ENCODE peak calls at places on chromosome 14, in ten cellular contexts. I, B, D, W, F, U, H, J, T and C are unnamed samples. For H3K4me1, the result is how much of the 10 kb centered on the place peaks cover.

GRCh38 chr14:42224053-42224888 is 617.6 kb downstream of the LRFN5 start:
- DNase-seq in I (peak), B (peak), D (no peak), W (no peak), F (peak), U (peak), H (peak), J (peak), T (peak), C (peak)

GRCh38 chr14:24310387-24310665 is 386 bp downstream of the LTB4R2 start:
- DNase-seq in I (no peak), B (no peak), D (no peak), W (no peak), F (no peak), U (no peak), H (no peak), J (no peak), T (no peak), C (no peak)

GRCh38 chr14:69013943-69014782 is 35.1 kb upstream of the ACTN1 start:
- DNase-seq in I (peak), B (peak), D (no peak), W (no peak), F (peak), U (no peak), H (no peak), J (peak), T (peak), C (peak)

GRCh38 chr14:89489796-89490506 is 72.9 kb upstream of the FOXN3 start:
- DNase-seq in I (no peak), B (peak), D (no peak), W (no peak), F (no peak), U (no peak), H (no peak), J (peak), T (no peak), C (no peak)

GRCh38 chr14:29927596-29928341 is at the start of gene PRKD1:
- DNase-seq in I (peak), B (peak), D (no peak), W (peak), F (peak), U (peak), H (no peak), J (peak), T (peak), C (peak)

GRCh38 chr14:66087231-66087630 is 398.9 kb upstream of the CCDC196 start:
- DNase-seq in I (no peak), B (no peak), D (no peak), W (no peak), F (no peak), U (no peak), H (no peak), J (peak), T (no peak), C (no peak)

GRCh38 chr14:92704821-92705220 is 43.6 kb downstream of the LGMN start:
- DNase-seq in I (no peak), B (no peak), D (no peak), W (peak), F (no peak), U (no peak), H (no peak), J (no peak), T (peak), C (no peak)

GRCh38 chr14:51093371-51094281 is 1.3 kb downstream of the TRIM9 start:
- DNase-seq in I (peak), B (peak), D (peak), W (peak), F (no peak), U (no peak), H (no peak), J (no peak), T (peak), C (no peak)

GRCh38 chr14:91858536-91859275 is 8.6 kb downstream of the TC2N start:
- DNase-seq in I (peak), B (no peak), D (no peak), W (no peak), F (no peak), U (no peak), H (peak), J (peak), T (no peak), C (no peak)

GRCh38 chr14:105525861-105526780 is at the start of gene TMEM121:
- DNase-seq in I (peak), B (peak), D (no peak), W (no peak), F (no peak), U (no peak), H (no peak), J (peak), T (no peak), C (no peak)

GRCh38 chr14:36948157-36948859 is 224.1 kb downstream of the SLC25A21 start:
- DNase-seq in I (no peak), B (no peak), D (no peak), W (no peak), F (no peak), U (no peak), H (no peak), J (no peak), T (no peak), C (no peak)

GRCh38 chr14:67908061-67908767 is 88.6 kb downstream of the RAD51B start:
- DNase-seq in I (no peak), B (no peak), D (no peak), W (no peak), F (no peak), U (no peak), H (no peak), J (peak), T (no peak), C (no peak)

GRCh38 chr14:85332401-85332800 is 197.5 kb upstream of the FLRT2 start:
- DNase-seq in I (no peak), B (no peak), D (no peak), W (no peak), F (no peak), U (no peak), H (no peak), J (no peak), T (no peak), C (no peak)

GRCh38 chr14:52399104-52399503 is 85.0 kb downstream of the PTGER2 start:
- DNase-seq in I (no peak), B (no peak), D (no peak), W (no peak), F (no peak), U (no peak), H (no peak), J (no peak), T (no peak), C (no peak)

GRCh38 chr14:52397844-52398243 is 83.7 kb downstream of the PTGER2 start:
- DNase-seq in I (no peak), B (no peak), D (no peak), W (no peak), F (no peak), U (no peak), H (no peak), J (no peak), T (no peak), C (no peak)

GRCh38 chr14:52399886-52400599 is 85.9 kb downstream of the PTGER2 start:
- DNase-seq in I (peak), B (no peak), D (no peak), W (no peak), F (no peak), U (no peak), H (peak), J (peak), T (no peak), C (no peak)

GRCh38 chr14:52402812-52403526 is 88.9 kb downstream of the PTGER2 start:
- DNase-seq in I (no peak), B (no peak), D (no peak), W (no peak), F (no peak), U (peak), H (no peak), J (peak), T (no peak), C (no peak)

DNA sequence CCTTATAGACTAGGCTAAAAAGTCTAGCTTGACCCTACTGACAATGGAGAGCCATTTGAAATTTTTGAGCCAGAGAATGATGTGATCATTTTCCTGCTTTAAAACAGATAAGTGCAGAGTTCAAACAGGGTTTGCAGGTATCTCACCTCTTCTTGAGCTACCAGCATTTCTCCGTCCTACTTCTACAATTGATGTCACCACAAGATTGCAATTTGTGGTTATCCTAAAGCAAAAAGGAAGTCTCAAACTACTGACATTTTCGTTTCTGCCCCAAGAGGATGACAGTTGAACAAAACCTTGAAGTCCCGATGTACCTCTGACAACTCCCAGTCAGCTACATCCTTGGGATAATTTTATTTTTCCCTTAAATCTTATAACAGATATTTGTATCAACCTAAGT is 86.7 kb downstream of the PTGER2 start:
- DNase-seq in I (no peak), B (no peak), D (no peak), W (no peak), F (no peak), U (no peak), H (no peak), J (no peak), T (no peak), C (no peak)
- H3K4me1 ChIP-seq in I (under half), B (under half), D (under half), W (under half), F (under half), U (under half), H (under half), J (under half), T (under half), C (under half)

GRCh38 chr14:73786942-73787759 is 64.5 kb upstream of the PTGR2 start:
- DNase-seq in I (peak), B (peak), D (peak), W (peak), F (peak), U (no peak), H (no peak), J (peak), T (peak), C (peak)
- H3K4me1 ChIP-seq in I (half or more), B (under half), D (half or more), W (half or more), F (half or more), U (under half), H (under half), J (under half), T (under half), C (half or more)

GRCh38 chr14:33936391-33936790 is 14.5 kb downstream of the EGLN3 start:
- DNase-seq in I (no peak), B (no peak), D (no peak), W (no peak), F (no peak), U (no peak), H (no peak), J (no peak), T (no peak), C (no peak)
- H3K4me1 ChIP-seq in I (under half), B (under half), D (under half), W (under half), F (under half), U (under half), H (under half), J (under half), T (under half), C (half or more)

DNA sequence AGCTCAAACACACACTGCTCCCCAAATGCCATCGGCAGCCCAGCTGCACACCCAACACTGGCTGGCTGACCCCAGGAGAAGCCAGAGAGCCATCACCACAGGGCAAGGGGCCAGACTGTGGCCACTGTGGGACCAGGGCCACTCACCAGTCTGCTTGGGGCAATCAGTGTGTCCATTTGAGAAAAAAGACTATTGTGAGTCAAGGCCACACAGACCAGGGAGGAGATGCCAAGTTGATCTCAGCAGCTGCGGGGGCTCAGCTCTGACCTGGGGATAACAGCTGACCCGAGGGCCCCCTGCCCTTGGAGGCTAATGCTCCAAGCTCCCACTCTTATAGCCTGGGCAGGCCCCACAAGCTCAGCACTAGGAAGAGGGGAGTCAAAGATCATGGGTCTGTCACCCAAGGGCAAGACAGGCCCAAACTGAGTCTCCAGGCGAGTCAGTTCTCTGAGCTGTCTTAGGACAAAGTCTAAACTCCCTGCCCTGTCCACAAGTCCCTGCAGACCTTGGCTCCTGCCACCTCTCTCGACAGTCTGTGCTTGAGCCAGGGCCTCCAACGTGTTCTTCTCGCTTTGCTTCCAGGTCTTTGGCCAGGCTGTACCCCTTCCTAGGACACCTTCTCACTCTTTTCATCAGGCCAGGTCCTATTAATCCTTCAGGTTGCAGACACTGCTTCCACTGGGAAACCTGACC is 30.1 kb upstream of the PNMA1 start:
- DNase-seq in I (peak), B (peak), D (no peak), W (no peak), F (no peak), U (no peak), H (no peak), J (no peak), T (no peak), C (no peak)
- H3K4me1 ChIP-seq in I (half or more), B (half or more), D (half or more), W (half or more), F (half or more), U (under half), H (half or more), J (half or more), T (under half), C (half or more)

GRCh38 chr14:93958567-93959238 is 17.7 kb downstream of the ASB2 start:
- DNase-seq in I (no peak), B (no peak), D (no peak), W (no peak), F (no peak), U (no peak), H (no peak), J (no peak), T (no peak), C (no peak)

GRCh38 chr14:93960774-93961438 is 15.5 kb downstream of the ASB2 start:
- DNase-seq in I (no peak), B (peak), D (no peak), W (no peak), F (no peak), U (no peak), H (no peak), J (no peak), T (no peak), C (no peak)

GRCh38 chr14:93959239-93960107 is 16.9 kb downstream of the ASB2 start:
- DNase-seq in I (peak), B (peak), D (peak), W (peak), F (peak), U (no peak), H (peak), J (peak), T (peak), C (peak)

GRCh38 chr14:93961610-93962009 is 14.8 kb downstream of the ASB2 start:
- DNase-seq in I (no peak), B (no peak), D (no peak), W (no peak), F (no peak), U (no peak), H (no peak), J (no peak), T (no peak), C (no peak)

GRCh38 chr14:93960108-93960475 is 16.3 kb downstream of the ASB2 start:
- DNase-seq in I (peak), B (no peak), D (no peak), W (no peak), F (no peak), U (no peak), H (no peak), J (peak), T (no peak), C (no peak)
- H3K4me1 ChIP-seq in I (under half), B (under half), D (half or more), W (half or more), F (under half), U (under half), H (under half), J (under half), T (under half), C (under half)

DNA sequence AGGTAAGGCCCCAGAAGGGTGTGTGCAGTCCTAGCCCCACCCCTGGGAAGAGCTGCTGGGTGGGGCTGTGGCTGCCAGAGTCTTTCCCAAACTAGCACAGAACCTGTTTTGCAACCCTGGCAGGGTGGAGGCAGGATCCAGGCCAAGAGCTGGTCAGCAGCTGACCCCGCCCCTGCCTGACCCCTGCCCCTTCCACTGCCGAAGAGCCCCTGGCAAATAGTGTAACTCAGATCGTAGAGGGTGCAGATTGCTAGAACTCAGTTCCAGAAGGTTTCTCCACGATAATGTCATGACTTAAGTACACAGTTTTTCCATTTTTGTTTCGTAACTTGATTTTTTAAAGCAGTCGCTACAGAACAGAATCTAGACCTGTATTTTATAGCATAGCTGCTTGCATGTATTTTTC is 26.7 kb upstream of the PNMA1 start:
- DNase-seq in I (peak), B (peak), D (no peak), W (no peak), F (peak), U (peak), H (peak), J (peak), T (peak), C (no peak)
- H3K4me1 ChIP-seq in I (half or more), B (half or more), D (half or more), W (half or more), F (half or more), U (under half), H (half or more), J (half or more), T (under half), C (half or more)